ENCODE peak calls at places on chromosomes 5 and 9, in nine cellular contexts. M is ovary, H is GM06990, U is cardiac fibroblast, X is colonic mucosa, Q is spleen, S is fibroblast of pulmonary artery, J is OCI-LY7, C is astrocyte of the spinal cord. L is an unnamed sample.

GRCh38 chr9:106025449-106025848 is 331.1 kb downstream of the TMEM38B start:
- DNase-seq in M (no peak), H (no peak), U (no peak), X (no peak), Q (no peak), S (no peak), J (no peak), C (no peak), L (no peak)

GRCh38 chr5:83467315-83468044 is 4.1 kb upstream of the VCAN start:
- DNase-seq in M (no peak), H (no peak), U (peak), X (no peak), Q (no peak), S (peak), J (no peak), C (peak), L (no peak)

GRCh38 chr9:112341741-112342140 is 8.3 kb upstream of the PTBP3 start:
- DNase-seq in M (no peak), H (no peak), U (peak), X (no peak), Q (no peak), S (peak), J (no peak), C (peak), L (no peak)

GRCh38 chr5:81854915-81855314 is 104.0 kb upstream of the SSBP2 start:
- DNase-seq in M (no peak), H (no peak), U (no peak), X (no peak), Q (no peak), S (no peak), J (no peak), C (no peak), L (no peak)

GRCh38 chr9:76266649-76267627 is 127.3 kb downstream of the RFK start:
- DNase-seq in M (no peak), H (no peak), U (no peak), X (peak), Q (no peak), S (no peak), J (no peak), C (no peak), L (peak)

GRCh38 chr9:127876026-127876763 is 1.3 kb downstream of the AK1 start:
- DNase-seq in M (peak), H (no peak), U (no peak), X (peak), Q (peak), S (no peak), J (no peak), C (no peak), L (no peak)

GRCh38 chr5:177546262-177546741 is 8.1 kb downstream of the FAM193B start:
- DNase-seq in M (no peak), H (no peak), U (peak), X (peak), Q (no peak), S (peak), J (no peak), C (peak), L (peak)

GRCh38 chr5:81254886-81255285 is 21.8 kb downstream of the CKMT2 start:
- DNase-seq in M (no peak), H (no peak), U (no peak), X (no peak), Q (no peak), S (no peak), J (no peak), C (no peak), L (no peak)

GRCh38 chr9:69379250-69379982 is 54.4 kb downstream of the ENTREP1 start:
- DNase-seq in M (no peak), H (no peak), U (peak), X (no peak), Q (no peak), S (peak), J (no peak), C (peak), L (no peak)

GRCh38 chr9:124218438-124219289 is 39.1 kb upstream of the NEK6 start:
- DNase-seq in M (no peak), H (peak), U (peak), X (peak), Q (peak), S (peak), J (peak), C (peak), L (no peak)

GRCh38 chr9:78273761-78274160 is 23.2 kb upstream of the PSAT1 start:
- DNase-seq in M (no peak), H (no peak), U (no peak), X (no peak), Q (no peak), S (no peak), J (no peak), C (no peak), L (no peak)

GRCh38 chr5:151475378-151475777 is 28.0 kb downstream of the SLC36A1 start:
- DNase-seq in M (no peak), H (no peak), U (no peak), X (no peak), Q (no peak), S (no peak), J (no peak), C (no peak), L (no peak)

GRCh38 chr9:16654727-16655126 is 215.7 kb downstream of the BNC2 start:
- DNase-seq in M (no peak), H (no peak), U (no peak), X (no peak), Q (no peak), S (no peak), J (no peak), C (no peak), L (no peak)

GRCh38 chr5:126745259-126745992 is 31.5 kb upstream of the LMNB1 start:
- DNase-seq in M (no peak), H (no peak), U (no peak), X (no peak), Q (no peak), S (no peak), J (no peak), C (no peak), L (no peak)

GRCh38 chr5:170219615-170220014 is 13.2 kb upstream of the C5orf58 start:
- DNase-seq in M (no peak), H (no peak), U (peak), X (no peak), Q (no peak), S (peak), J (no peak), C (peak), L (no peak)

GRCh38 chr5:80885698-80886000 is 74.5 kb upstream of the RASGRF2 start:
- DNase-seq in M (no peak), H (no peak), U (peak), X (no peak), Q (no peak), S (peak), J (no peak), C (no peak), L (no peak)

GRCh38 chr9:120152295-120152694 is 427.7 kb downstream of the CDK5RAP2 start:
- DNase-seq in M (no peak), H (no peak), U (no peak), X (no peak), Q (no peak), S (no peak), J (no peak), C (no peak), L (peak)

GRCh38 chr9:3951266-3951665 is 348.6 kb downstream of the GLIS3 start:
- DNase-seq in M (no peak), H (no peak), U (peak), X (no peak), Q (no peak), S (peak), J (no peak), C (peak), L (no peak)

GRCh38 chr5:113748403-113748802 is 234.9 kb downstream of the YTHDC2 start:
- DNase-seq in M (no peak), H (no peak), U (no peak), X (no peak), Q (no peak), S (no peak), J (no peak), C (no peak), L (no peak)

GRCh38 chr9:122498883-122499288 is 11.7 kb upstream of the OR1J2 start:
- DNase-seq in M (no peak), H (peak), U (peak), X (no peak), Q (no peak), S (peak), J (peak), C (peak), L (no peak)

GRCh38 chr9:87812375-87813118 is 70.1 kb upstream of the SPATA31E1 start:
- DNase-seq in M (no peak), H (no peak), U (peak), X (no peak), Q (no peak), S (peak), J (peak), C (peak), L (no peak)

GRCh38 chr5:146345578-146346366 is 7.1 kb downstream of the POU4F3 start:
- DNase-seq in M (no peak), H (no peak), U (no peak), X (no peak), Q (no peak), S (no peak), J (no peak), C (no peak), L (no peak)
- H3K4me3 ChIP-seq in M (no peak), H (no peak), U (no peak), X (no peak), Q (peak), S (no peak), J (no peak), C (no peak), L (no peak)

GRCh38 chr5:104800440-104801048 is 1238.0 kb upstream of the NUDT12 start:
- DNase-seq in M (no peak), H (no peak), U (no peak), X (no peak), Q (no peak), S (no peak), J (no peak), C (no peak), L (no peak)
- TF ChIP-seq CTCF in M (no peak), H (peak), U (peak), X (no peak), Q (no peak), S (peak), J (peak), C (peak), L (peak)

DNA sequence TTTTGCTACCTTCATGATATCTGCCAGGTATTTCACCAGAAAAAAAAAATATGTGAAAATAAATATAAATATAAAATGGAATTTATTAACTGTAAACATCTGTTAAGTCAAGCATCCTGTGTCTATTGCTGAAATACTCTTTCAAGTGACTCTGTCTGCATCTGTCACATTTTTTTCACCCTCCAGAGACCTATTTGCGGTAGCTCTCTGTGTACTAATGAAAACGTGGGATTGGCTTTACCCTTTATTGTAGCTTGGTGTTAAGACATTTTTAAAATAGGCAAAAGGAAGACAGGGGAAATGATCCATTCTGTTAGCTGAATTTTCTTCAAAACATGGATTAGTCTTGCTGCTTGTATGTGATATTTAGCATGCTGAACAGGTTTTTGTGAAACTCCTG is 536.0 kb upstream of the WWC1 start:
- DNase-seq in M (no peak), H (no peak), U (no peak), X (no peak), Q (no peak), S (no peak), J (no peak), C (no peak), L (no peak)
- H3K4me3 ChIP-seq in M (no peak), H (no peak), U (no peak), X (no peak), Q (no peak), S (no peak), J (no peak), C (no peak), L (no peak)

GRCh38 chr9:109459423-109459822 is 38.7 kb downstream of the PTPN3 start:
- DNase-seq in M (no peak), H (no peak), U (no peak), X (no peak), Q (no peak), S (no peak), J (no peak), C (no peak), L (no peak)
- TF ChIP-seq CTCF in M (no peak), H (no peak), U (no peak), X (no peak), Q (no peak), S (no peak), J (no peak), C (no peak), L (no peak)

L was measured in retinal pigment epithelial cell.